ENCODE peak calls at places on chromosomes 13 and 19, in four cellular contexts. G is AG20443; I is stimulated activated naive CD8-positive, alpha-beta T cell treated with anti-CD3 and anti-CD28 coated beads, Interleukin-15, amount 100 ng/mL, for 72 hours; R is lower leg skin. P is an unnamed sample.

GRCh38 chr13:36261976-36262375 is 35.6 kb downstream of the CCDC169 start:
- DNase-seq in G (no peak), R (peak; percentile 36), I (no peak), P (no peak)

GRCh38 chr19:18469245-18470107 is 31.5 kb upstream of the ISYNA1 start:
- DNase-seq in R (no peak), I (peak; percentile 57), G (peak; percentile 77), P (no peak)

GRCh38 chr19:37872383-37872782 is 34.0 kb downstream of the WDR87 start:
- DNase-seq in I (no peak), R (no peak), G (peak; percentile 25), P (no peak)

GRCh38 chr13:113421673-113422270 is 31.5 kb downstream of the ADPRHL1 start:
- DNase-seq in I (no peak), G (peak; percentile 67), R (no peak), P (peak; percentile 59)

GRCh38 chr19:11685676-11686650 is 52.8 kb downstream of the ZNF823 start:
- DNase-seq in R (no peak), I (no peak), G (no peak), P (no peak)

GRCh38 chr19:3387645-3388589 is 21.5 kb downstream of the NFIC start:
- DNase-seq in G (peak; percentile 81), I (no peak), R (peak; percentile 70), P (no peak)

GRCh38 chr13:108200781-108201398 is 14.4 kb downstream of the LIG4 start:
- DNase-seq in I (no peak), G (no peak), R (no peak), P (no peak)

GRCh38 chr13:114043421-114044053 is 69.7 kb upstream of the C13orf46 start:
- DNase-seq in G (peak; percentile 87), R (peak; percentile 62), I (peak; percentile 30), P (no peak)

GRCh38 chr13:75353786-75354193 is 128.2 kb downstream of the TBC1D4 start:
- DNase-seq in R (no peak), I (no peak), G (peak; percentile 64), P (no peak)

GRCh38 chr19:6731822-6732221 is 5.6 kb downstream of the GPR108 start:
- DNase-seq in I (no peak), G (no peak), R (no peak), P (no peak)

GRCh38 chr13:100235311-100235901 is 146.5 kb downstream of the PCCA start:
- DNase-seq in G (peak; percentile 49), I (no peak), R (no peak), P (peak; percentile 55)

GRCh38 chr13:91369432-91369831 is 21.9 kb downstream of the MIR17HG start:
- DNase-seq in G (peak; percentile 9), R (no peak), I (peak; percentile 23), P (no peak)

GRCh38 chr19:48553676-48554384 is 1.9 kb downstream of the SULT2B1 start:
- DNase-seq in G (peak; percentile 61), R (no peak), I (no peak), P (no peak)

GRCh38 chr19:44912854-44913253 is 1.6 kb upstream of the APOC1 start:
- DNase-seq in I (no peak), G (no peak), R (no peak), P (no peak)

GRCh38 chr13:45851171-45851889 is at the start of gene SIAH3:
- DNase-seq in G (peak; percentile 27), R (no peak), I (peak; percentile 17), P (no peak)

GRCh38 chr13:20157387-20157786 is 3.5 kb downstream of the GJA3 start:
- DNase-seq in R (no peak), I (no peak), G (no peak), P (no peak)

GRCh38 chr13:111043575-111043982 is 71.5 kb upstream of the ARHGEF7 start:
- DNase-seq in G (peak; percentile 90), I (no peak), R (peak; percentile 44), P (no peak)

GRCh38 chr13:44575741-44576395 is at the start of gene TSC22D1:
- DNase-seq in G (peak; percentile 57), I (peak; percentile 68), R (peak; percentile 25), P (no peak)

GRCh38 chr19:55913643-55914268 is 18.4 kb downstream of the NLRP13 start:
- DNase-seq in G (no peak), I (no peak), R (no peak), P (no peak)

GRCh38 chr19:49451430-49452181 is at the start of gene PIH1D1:
- DNase-seq in R (peak; percentile 99), I (peak; percentile 97), G (peak; percentile 92), P (peak; percentile 97)

GRCh38 chr13:112730157-112730671 is 40.4 kb downstream of the ATP11A start:
- DNase-seq in I (no peak), G (no peak), R (no peak), P (no peak)

GRCh38 chr13:67278230-67278629 is 48.1 kb upstream of the PCDH9 start:
- DNase-seq in G (peak; percentile 53), R (no peak), I (no peak), P (peak; percentile 45)

GRCh38 chr19:18839465-18840287 is 7.9 kb downstream of the UPF1 start:
- DNase-seq in G (no peak), R (no peak), I (no peak), P (no peak)

GRCh38 chr19:35519291-35519690 is 5.8 kb upstream of the DMKN start:
- DNase-seq in R (no peak), G (peak; percentile 56), I (no peak), P (no peak)

GRCh38 chr19:4375164-4375619 is 25.2 kb downstream of the SH3GL1 start:
- DNase-seq in R (no peak), G (no peak), I (no peak), P (no peak)

GRCh38 chr19:5447700-5448311 is 7.4 kb upstream of the ZNRF4 start:
- DNase-seq in G (no peak), R (no peak), I (no peak), P (no peak)

GRCh38 chr19:18478545-18479311 is 40.8 kb upstream of the ISYNA1 start:
- DNase-seq in R (peak; percentile 87), G (peak; percentile 91), I (peak; percentile 92), P (no peak)

GRCh38 chr19:38023661-38024574 is 116.9 kb downstream of the SIPA1L3 start:
- DNase-seq in R (no peak), I (no peak), G (no peak), P (no peak)

GRCh38 chr13:110815471-110816204 is 99.2 kb downstream of the ANKRD10 start:
- DNase-seq in I (no peak), R (no peak), G (no peak), P (no peak)

GRCh38 chr13:51475727-51476521 is 23.1 kb upstream of the INTS6 start:
- DNase-seq in G (no peak), I (no peak), R (no peak), P (no peak)

P was measured in smooth muscle cell of the brain vasculature.